ENCODE peak calls at places on chromosomes 16 and 17, in four cellular contexts. Y is progenitor cell of endocrine pancreas, V is transverse colon, N is HTR-8/SVneo. E is an unnamed sample.

GRCh38 chr17:68197997-68198930 is 49.6 kb upstream of the AMZ2 start:
- DNase-seq in N (no peak), V (no peak), Y (no peak), E (no peak)

GRCh38 chr17:44781553-44782348 is 23.0 kb downstream of the ADAM11 start:
- DNase-seq in Y (no peak), V (no peak), N (no peak), E (no peak)

GRCh38 chr16:13977177-13977576 is 57.2 kb downstream of the ERCC4 start:
- DNase-seq in V (no peak), N (no peak), Y (no peak), E (no peak)

GRCh38 chr16:14423344-14423743 is 206.7 kb downstream of the PARN start:
- DNase-seq in Y (no peak), V (no peak), N (no peak), E (no peak)

GRCh38 chr17:13931752-13932477 is 137.4 kb upstream of the COX10 start:
- DNase-seq in V (peak; percentile 42), Y (no peak), N (no peak), E (no peak)

GRCh38 chr17:48187867-48188608 is 80.5 kb downstream of the SNX11 start:
- DNase-seq in V (no peak), Y (no peak), N (no peak), E (no peak)

GRCh38 chr17:60971515-60972369 is 294.1 kb downstream of the BCAS3 start:
- DNase-seq in Y (peak; percentile 14), N (peak; percentile 66), V (peak; percentile 28), E (peak; percentile 74)

GRCh38 chr17:16342979-16343378 is 10.3 kb downstream of the CENPV start:
- DNase-seq in Y (no peak), V (no peak), N (no peak), E (no peak)

GRCh38 chr16:85615014-85615851 is 2.1 kb downstream of the GSE1 start:
- DNase-seq in N (no peak), Y (peak; percentile 59), V (peak; percentile 92), E (no peak)

GRCh38 chr16:19008770-19009169 is 25.0 kb downstream of the TMC7 start:
- DNase-seq in N (no peak), Y (no peak), V (no peak), E (no peak)

GRCh38 chr16:46853713-46854443 is 22.9 kb upstream of the C16orf87 start:
- DNase-seq in Y (peak; percentile 71), V (peak; percentile 84), N (peak; percentile 70), E (peak; percentile 66)

GRCh38 chr17:8223356-8224063 is 13.1 kb upstream of the AURKB start:
- DNase-seq in V (peak; percentile 74), N (peak; percentile 48), Y (peak; percentile 36), E (no peak)

GRCh38 chr16:83715217-83715920 is 92.4 kb upstream of the HSBP1 start:
- DNase-seq in N (no peak), V (no peak), Y (no peak), E (no peak)

GRCh38 chr16:24514096-24514495 is 25.3 kb upstream of the RBBP6 start:
- DNase-seq in V (no peak), Y (no peak), N (no peak), E (no peak)